ENCODE peak calls at places on chromosomes 6 and 20, in five cellular contexts. H is neuronal stem cell, T is H9, D is mesenchymal stem cell, Y is H1. E is an unnamed sample.

GRCh38 chr6:12483712-12484111 is 193.6 kb downstream of the EDN1 start:
- DNase-seq in H (no peak), T (no peak), D (peak), Y (no peak), E (no peak)

GRCh38 chr6:5219292-5219691 is 41.5 kb downstream of the LYRM4 start:
- DNase-seq in H (no peak), T (no peak), D (no peak), Y (no peak), E (no peak)

GRCh38 chr6:82348130-82348529 is 15.5 kb upstream of the TPBG start:
- DNase-seq in H (no peak), T (peak), D (no peak), Y (no peak), E (peak)

GRCh38 chr6:168051648-168052047 is 27.4 kb downstream of the FRMD1 start:
- DNase-seq in H (no peak), T (no peak), D (no peak), Y (no peak), E (no peak)

GRCh38 chr6:161010418-161010817 is 18.8 kb downstream of the MAP3K4 start:
- DNase-seq in H (no peak), T (no peak), D (peak), Y (no peak), E (no peak)

GRCh38 chr6:125818659-125819297 is 28.0 kb downstream of the NCOA7 start:
- DNase-seq in H (no peak), T (no peak), D (peak), Y (no peak), E (no peak)

GRCh38 chr20:35598899-35599775 is 16.5 kb upstream of the SPAG4 start:
- DNase-seq in H (no peak), T (peak), D (no peak), Y (no peak), E (no peak)

GRCh38 chr6:84623956-84624680 is 140.3 kb downstream of the TBX18 start:
- DNase-seq in H (no peak), T (no peak), D (peak), Y (no peak), E (peak)

GRCh38 chr6:27867051-27867940 is 44.9 kb downstream of the OR2B2 start:
- DNase-seq in H (peak), T (peak), D (peak), Y (peak), E (peak)

GRCh38 chr6:154164397-154164796 is 125.4 kb downstream of the OPRM1 start:
- DNase-seq in H (no peak), T (no peak), D (peak), Y (no peak), E (no peak)

GRCh38 chr20:62805711-62806382 is 1.2 kb downstream of the OGFR start:
- DNase-seq in H (peak), T (no peak), D (peak), Y (no peak), E (no peak)
- H3K23ac ChIP-seq in H (peak), T (no peak), D (no peak), Y (no peak), E (no peak)

GRCh38 chr6:44050872-44051421 is 76.3 kb downstream of the MRPL14 start:
- DNase-seq in H (no peak), T (no peak), D (peak), Y (no peak), E (no peak)
- H2BK15ac ChIP-seq in H (peak), T (no peak), D (peak), Y (no peak), E (no peak)

GRCh38 chr20:56909918-56910714 is 281.0 kb downstream of the TFAP2C start:
- DNase-seq in H (no peak), T (no peak), D (no peak), Y (no peak), E (no peak)
- H3K23ac ChIP-seq in H (no peak), T (no peak), D (no peak), Y (no peak), E (no peak)

GRCh38 chr6:158867381-158868121 is 48.4 kb upstream of the EZR start:
- DNase-seq in H (no peak), T (no peak), D (no peak), Y (no peak), E (no peak)

GRCh38 chr6:158868122-158868480 is 48.9 kb upstream of the EZR start:
- DNase-seq in H (no peak), T (no peak), D (no peak), Y (no peak), E (no peak)

GRCh38 chr6:158869604-158870417 is 50.6 kb upstream of the EZR start:
- DNase-seq in H (peak), T (peak), D (peak), Y (peak), E (peak)

GRCh38 chr6:158870418-158870957 is 51.3 kb upstream of the EZR start:
- DNase-seq in H (no peak), T (no peak), D (no peak), Y (no peak), E (no peak)

DNA sequence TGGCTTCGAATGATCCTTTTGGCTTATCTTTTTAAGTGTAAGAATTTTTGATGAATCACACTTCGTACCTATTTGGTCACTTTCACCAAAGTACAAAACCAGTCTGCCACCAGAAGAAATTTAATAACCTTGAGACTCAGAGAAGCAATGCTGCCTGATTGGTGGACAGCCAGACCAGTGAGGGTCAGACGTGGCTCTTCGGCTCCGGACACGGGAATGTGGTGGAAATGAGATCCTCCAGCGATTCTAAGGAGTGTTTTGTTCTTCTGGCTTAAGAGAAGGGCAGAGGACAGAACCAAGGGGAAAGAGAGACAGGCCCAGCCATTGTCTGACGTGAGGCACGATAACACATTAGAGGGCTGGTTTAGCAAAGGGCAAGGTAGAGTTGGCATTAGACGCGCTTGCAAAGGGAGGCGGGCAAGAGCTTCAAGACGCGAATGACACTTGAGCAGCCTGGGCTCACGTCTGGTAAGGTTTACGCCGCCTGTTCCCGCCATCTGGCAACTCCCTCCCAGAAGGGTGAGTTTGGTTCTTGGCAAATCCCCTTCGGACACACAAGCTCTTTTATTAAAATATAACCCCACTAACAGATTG is 49.9 kb upstream of the EZR start:
- DNase-seq in H (peak), T (peak), D (no peak), Y (no peak), E (peak)
- H2BK15ac ChIP-seq in H (no peak), T (no peak), D (peak), Y (peak), E (no peak)

DNA sequence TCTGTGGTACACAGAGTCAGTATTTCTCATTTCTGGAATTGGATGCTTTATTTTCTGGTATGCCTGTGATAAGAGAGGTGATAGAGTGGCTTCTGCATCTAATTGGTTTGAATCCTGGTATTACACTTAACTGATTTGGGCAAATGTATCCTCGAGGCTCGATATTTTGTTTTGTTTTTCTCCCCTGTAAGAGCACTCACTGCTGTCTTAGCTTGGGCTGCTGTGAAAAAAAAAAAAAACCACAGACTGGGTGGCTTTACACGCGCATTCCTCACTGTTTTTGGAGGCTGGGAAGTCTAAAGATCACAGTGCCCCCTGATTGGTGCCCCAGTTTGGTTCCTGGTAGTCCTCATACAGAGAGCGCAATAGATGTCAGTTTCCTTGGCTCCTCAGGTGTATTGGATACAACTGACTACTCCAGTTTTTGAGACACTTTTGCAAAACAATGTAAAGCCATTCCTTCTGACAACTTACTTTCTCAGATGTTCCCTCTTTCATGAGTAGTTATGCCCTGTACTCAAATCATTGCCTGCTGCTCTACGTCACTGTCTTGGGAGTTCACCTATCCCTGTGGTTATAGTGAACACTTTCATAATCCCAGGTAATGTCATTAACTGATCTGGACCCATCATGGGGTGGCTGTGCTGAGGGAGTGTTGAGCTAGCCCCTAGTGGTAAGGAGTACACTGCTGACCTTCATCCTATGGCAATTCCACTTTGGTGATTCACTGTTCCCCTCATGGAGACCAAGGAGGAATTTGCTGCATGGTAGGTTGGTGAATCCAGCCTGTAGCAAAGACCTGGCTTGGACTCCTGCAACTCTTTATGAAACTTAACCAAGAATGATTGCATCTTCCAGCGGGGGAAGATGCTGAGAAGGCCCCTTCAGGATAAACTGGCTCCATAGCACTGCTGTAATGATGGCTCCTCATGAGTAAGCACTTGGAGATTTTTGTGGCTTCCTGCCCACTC is 3.5 kb upstream of the ACAT2 start:
- DNase-seq in H (no peak), T (peak), D (peak), Y (no peak), E (peak)
- H3K23ac ChIP-seq in H (no peak), T (no peak), D (no peak), Y (no peak), E (no peak)

GRCh38 chr6:115796829-115797228 is 263.9 kb downstream of the FRK start:
- DNase-seq in H (no peak), T (peak), D (no peak), Y (no peak), E (peak)
- H2BK15ac ChIP-seq in H (no peak), T (no peak), D (no peak), Y (no peak), E (no peak)

GRCh38 chr20:3820048-3820900 is at the start of gene AP5S1:
- DNase-seq in H (peak), T (peak), D (peak), Y (peak), E (peak)
- H3K23ac ChIP-seq in H (peak), T (no peak), D (peak), Y (no peak), E (peak)

GRCh38 chr6:150929403-150929802 is 63.9 kb downstream of the MTHFD1L start:
- DNase-seq in H (no peak), T (no peak), D (no peak), Y (no peak), E (no peak)
- H2BK15ac ChIP-seq in H (no peak), T (no peak), D (no peak), Y (no peak), E (no peak)

DNA sequence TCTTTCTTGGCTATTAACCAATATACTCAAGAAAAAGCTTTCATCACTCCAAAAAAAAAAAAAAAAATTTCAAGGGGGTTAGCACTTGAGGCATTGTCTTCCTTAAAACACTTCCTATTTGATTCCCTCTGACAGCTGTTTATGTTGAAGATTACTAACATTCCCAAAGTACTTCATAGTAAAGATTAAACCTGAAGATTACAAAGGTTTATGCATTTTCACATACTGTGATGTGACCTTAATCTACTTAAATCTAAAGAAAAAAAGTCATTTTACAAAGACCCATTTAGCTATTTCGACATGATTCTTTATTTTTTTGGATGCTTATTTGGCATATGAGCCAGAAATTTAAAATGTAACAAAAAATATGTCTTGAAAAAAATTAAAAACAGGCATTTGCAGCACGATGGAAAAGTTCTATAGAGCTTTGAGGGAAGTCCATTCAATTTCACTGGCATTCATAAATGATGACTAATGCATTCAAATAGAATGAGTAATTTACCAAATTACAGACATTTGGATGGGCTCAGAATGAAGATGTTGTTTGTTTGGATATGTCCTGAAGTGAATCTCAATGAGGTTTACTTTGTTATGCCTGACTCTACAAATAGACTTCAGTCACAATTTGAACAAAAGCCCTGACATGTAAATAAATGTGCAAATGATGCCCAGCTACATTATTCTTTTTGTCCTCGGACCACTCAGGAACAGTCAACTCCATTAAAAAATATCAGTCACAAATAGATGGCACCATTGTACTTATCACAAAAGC is 674.6 kb upstream of the MARCKS start:
- DNase-seq in H (no peak), T (no peak), D (peak), Y (no peak), E (peak)
- H3K23ac ChIP-seq in H (no peak), T (no peak), D (no peak), Y (no peak), E (no peak)

DNA sequence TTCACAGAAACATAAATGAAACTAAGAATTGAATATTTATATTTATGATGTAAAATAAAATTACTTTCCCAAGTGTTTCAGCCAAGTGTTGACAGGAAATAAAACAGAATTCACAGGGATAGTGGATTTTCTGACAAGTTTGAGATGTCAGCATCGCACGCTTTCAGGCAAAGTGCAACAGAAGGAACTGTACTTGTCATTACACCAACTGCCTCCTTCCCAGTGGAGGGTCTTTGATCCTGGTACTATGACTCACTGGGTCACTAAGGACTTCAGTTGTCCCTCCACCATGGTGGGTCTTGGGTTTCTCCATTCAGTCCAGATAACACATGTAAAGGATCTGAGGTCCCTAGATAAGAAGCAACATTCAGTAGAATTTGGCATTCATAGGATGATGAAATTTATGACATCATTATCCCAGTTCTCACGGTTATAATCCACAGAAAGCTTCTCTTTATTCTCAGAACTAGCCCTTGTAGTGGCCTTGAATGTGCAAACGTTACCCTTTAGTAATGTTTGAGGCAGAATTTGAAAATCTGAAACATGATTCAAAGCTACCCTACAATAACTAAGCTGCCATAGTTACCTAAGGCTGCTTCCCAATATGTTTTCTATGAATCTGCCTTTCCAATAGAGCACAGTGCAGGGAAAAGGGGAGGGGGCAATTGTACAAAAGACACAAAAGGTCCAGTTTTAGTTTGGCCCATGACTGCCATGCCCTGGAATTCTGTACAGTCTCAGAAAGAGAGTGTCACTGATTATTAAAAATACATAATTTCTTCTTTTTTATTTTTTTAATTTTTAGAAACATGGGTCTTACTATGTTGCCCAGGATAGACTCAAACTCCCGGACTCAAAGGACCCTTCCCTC is 3.7 kb upstream of the TNFAIP3 start:
- DNase-seq in H (no peak), T (no peak), D (peak), Y (no peak), E (no peak)
- H2BK15ac ChIP-seq in H (no peak), T (no peak), D (no peak), Y (no peak), E (no peak)